ENCODE peak calls at places on chromosomes 12 and 14, in nine cellular contexts. G is transverse colon, Y is Peyer's patch, Q is uterus, C is HCT116, M is endothelial cell of umbilical vein, A is gastrocnemius medialis, Z is spleen, F is adrenal gland. T is an unnamed sample.

GRCh38 chr12:50913224-50913623 is 39.1 kb upstream of the HIGD1C start:
- DNase-seq in Q (no peak), Y (no peak), C (no peak), A (no peak), G (no peak), Z (no peak), F (no peak), M (no peak), T (no peak)

GRCh38 chr14:89000007-89000942 is 175.8 kb downstream of the TTC8 start:
- DNase-seq in G (peak; percentile 68), Y (no peak), Z (no peak), M (peak; percentile 57), Q (no peak), F (peak; percentile 89), A (no peak), C (peak; percentile 53), T (peak; percentile 30)

GRCh38 chr12:129009833-129010232 is 156.6 kb downstream of the GLT1D1 start:
- DNase-seq in Y (no peak), Z (no peak), F (no peak), A (no peak), Q (no peak), C (no peak), M (no peak), G (no peak), T (no peak)

GRCh38 chr12:16531623-16532022 is 74.3 kb downstream of the LMO3 start:
- DNase-seq in F (no peak), Y (no peak), Z (no peak), A (no peak), C (no peak), G (peak; percentile 8), Q (no peak), M (no peak), T (no peak)

GRCh38 chr14:69763761-69764510 is 3.0 kb upstream of the SRSF5 start:
- DNase-seq in F (no peak), Q (no peak), A (no peak), G (no peak), Y (no peak), M (peak; percentile 46), C (no peak), Z (no peak), T (no peak)

GRCh38 chr12:42935756-42936155 is 346.2 kb upstream of the PRICKLE1 start:
- DNase-seq in G (no peak), Y (no peak), A (no peak), M (no peak), F (no peak), Z (no peak), Q (no peak), C (no peak), T (no peak)

GRCh38 chr14:69259531-69260245 is at the start of gene GALNT16:
- DNase-seq in Y (no peak), Q (peak; percentile 44), F (peak; percentile 38), M (peak; percentile 22), G (peak; percentile 25), Z (peak; percentile 74), C (no peak), A (no peak), T (peak; percentile 61)

GRCh38 chr12:76272292-76272691 is 75.9 kb downstream of the BBS10 start:
- DNase-seq in Y (no peak), F (no peak), G (no peak), Z (no peak), A (no peak), C (no peak), M (no peak), Q (no peak), T (no peak)

GRCh38 chr12:75720807-75721206 is 209.4 kb upstream of the KRR1 start:
- DNase-seq in G (no peak), Q (no peak), F (no peak), M (no peak), A (no peak), Z (no peak), Y (no peak), C (no peak), T (no peak)

GRCh38 chr12:89179983-89180382 is 172.3 kb downstream of the DUSP6 start:
- DNase-seq in F (peak; percentile 46), G (peak; percentile 15), A (peak; percentile 53), Q (no peak), Y (no peak), M (peak; percentile 91), Z (no peak), C (no peak), T (no peak)

GRCh38 chr14:92356677-92357076 is 33.7 kb downstream of the SLC24A4 start:
- DNase-seq in F (no peak), A (no peak), G (no peak), M (no peak), Q (no peak), Z (no peak), Y (no peak), C (no peak), T (no peak)

GRCh38 chr12:122983789-122984515 is 3.5 kb downstream of the ARL6IP4 start:
- DNase-seq in M (peak; percentile 25), A (no peak), Z (no peak), G (no peak), C (no peak), F (peak; percentile 35), Y (no peak), Q (no peak), T (no peak)

GRCh38 chr14:67710209-67710608 is 8.5 kb downstream of the RDH12 start:
- DNase-seq in Z (no peak), A (no peak), M (no peak), C (peak; percentile 48), Y (no peak), F (no peak), G (no peak), Q (no peak), T (no peak)

GRCh38 chr14:89401783-89402182 is 15.2 kb downstream of the FOXN3 start:
- DNase-seq in Q (no peak), Z (no peak), G (no peak), Y (no peak), F (no peak), A (no peak), C (no peak), M (no peak), T (no peak)

GRCh38 chr12:121955258-121956040 is 37.1 kb downstream of the CFAP251 start:
- DNase-seq in G (no peak), A (no peak), F (no peak), Z (no peak), C (peak; percentile 24), M (peak; percentile 45), Y (no peak), Q (no peak), T (no peak)

DNA sequence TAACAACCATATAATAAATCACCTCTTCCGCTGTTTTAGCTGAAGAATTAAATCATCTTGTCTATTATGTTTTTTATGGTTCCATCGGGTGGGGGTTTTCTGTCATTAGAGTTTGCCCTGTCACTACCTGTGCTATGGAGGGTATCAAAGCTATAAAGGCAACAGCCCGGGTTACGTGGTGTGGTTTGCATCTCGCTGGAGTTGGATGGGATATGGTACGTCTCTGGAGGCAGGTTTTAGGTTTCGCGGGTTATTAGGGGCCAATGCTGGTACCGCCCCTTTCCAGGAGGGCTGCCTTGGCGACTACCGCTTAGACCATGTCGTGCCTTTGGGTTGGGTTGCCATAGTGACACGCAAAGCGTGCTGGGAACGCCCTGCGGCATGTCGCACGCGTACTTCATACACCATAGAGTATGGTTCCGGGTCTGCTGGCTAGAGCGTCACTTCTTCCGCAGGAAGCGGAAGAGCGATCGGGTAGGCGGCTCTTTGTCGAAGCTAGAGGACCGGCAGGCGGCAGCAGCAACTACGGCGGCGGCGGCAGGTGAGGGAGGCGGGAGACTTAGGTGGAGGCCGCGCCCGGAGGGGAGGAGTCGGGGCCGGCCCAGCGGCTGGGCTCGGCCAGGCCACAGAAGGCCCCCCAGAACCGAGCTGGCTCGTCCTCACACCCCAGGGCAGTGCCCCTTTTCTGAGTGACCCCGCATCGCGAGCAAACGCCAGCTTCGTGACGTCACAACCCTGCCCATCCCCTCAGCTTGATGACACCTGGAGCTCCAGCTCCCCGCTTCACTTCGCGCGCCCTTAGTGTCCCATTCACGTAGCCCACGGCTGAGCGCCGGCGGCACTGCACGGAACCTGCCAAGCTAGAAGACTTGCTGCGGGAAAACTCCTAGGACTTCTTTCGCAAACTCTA is at the start of gene ZC3H10:
- DNase-seq in Z (peak; percentile 100), Y (peak; percentile 96), Q (peak; percentile 97), F (peak; percentile 99), A (peak; percentile 99), C (peak; percentile 99), M (peak; percentile 99), G (peak; percentile 99), T (peak; percentile 76)
- TF ChIP-seq POLR2A in Z (no peak), Y (peak; percentile 91), Q (peak; percentile 95), F (peak; percentile 78), A (peak; percentile 96), C (peak; percentile 99), M (peak; percentile 100), G (peak; percentile 90), T (peak; percentile 97)

GRCh38 chr12:125229878-125230530 is 164.8 kb downstream of the AACS start:
- DNase-seq in Q (no peak), F (no peak), C (no peak), Z (no peak), A (no peak), Y (no peak), G (no peak), M (no peak), T (no peak)
- TF ChIP-seq POLR2A in Q (no peak), F (no peak), C (no peak), Z (no peak), A (no peak), Y (no peak), G (no peak), M (no peak), T (no peak)

GRCh38 chr12:98699568-98699967 is 54.5 kb downstream of the APAF1 start:
- DNase-seq in A (no peak), F (peak; percentile 37), Z (no peak), C (no peak), M (no peak), Q (no peak), Y (no peak), G (no peak), T (no peak)
- TF ChIP-seq POLR2A in A (no peak), F (no peak), Z (no peak), C (no peak), M (no peak), Q (no peak), Y (no peak), G (no peak), T (no peak)

GRCh38 chr12:7175493-7175892 is 14.0 kb upstream of the PEX5 start:
- DNase-seq in M (no peak), Y (no peak), Q (no peak), G (no peak), F (no peak), A (no peak), C (no peak), Z (no peak), T (no peak)

GRCh38 chr12:7169951-7170350 is 19.5 kb upstream of the PEX5 start:
- DNase-seq in Z (no peak), Y (no peak), M (no peak), C (no peak), G (no peak), Q (no peak), F (no peak), A (no peak), T (no peak)

GRCh38 chr12:7176595-7176994 is 12.9 kb upstream of the PEX5 start:
- DNase-seq in M (no peak), F (no peak), Y (no peak), C (no peak), G (no peak), A (no peak), Z (no peak), Q (no peak), T (no peak)

DNA sequence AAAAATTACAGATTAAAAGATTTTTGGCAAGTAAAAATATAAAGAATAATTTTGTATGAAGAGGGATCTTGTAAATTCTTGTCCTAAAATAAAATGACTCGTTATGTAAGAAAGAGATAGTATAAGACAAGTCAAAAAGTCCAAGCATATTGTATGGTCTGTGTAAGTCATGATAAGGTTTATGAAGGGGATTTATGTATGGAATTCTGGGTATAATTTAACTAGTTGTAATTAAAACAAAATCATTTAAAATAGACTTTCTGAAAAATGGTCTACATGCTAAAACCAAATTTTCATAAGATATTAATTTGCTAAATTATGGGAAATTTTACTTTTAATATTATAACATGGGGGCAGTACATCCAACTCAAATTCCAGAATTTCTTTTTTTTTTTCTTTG is 17.6 kb upstream of the PEX5 start:
- DNase-seq in C (no peak), F (no peak), A (no peak), Q (no peak), G (no peak), Y (no peak), Z (no peak), M (no peak), T (no peak)
- TF ChIP-seq POLR2A in C (no peak), F (no peak), A (no peak), Q (no peak), G (no peak), Y (no peak), Z (no peak), M (no peak), T (no peak)

T was measured in H54.